ENCODE peak calls at places on chromosomes 12 and 14, in six cellular contexts. O, V, Y, T, X and M are unnamed samples.

GRCh38 chr14:90996967-90997366 is 63.5 kb downstream of the RPS6KA5 start:
- DNase-seq in X (no peak), Y (no peak), V (no peak), O (no peak), T (no peak), M (no peak)

GRCh38 chr12:83179999-83180398 is 493.3 kb downstream of the TMTC2 start:
- DNase-seq in V (no peak), Y (no peak), O (no peak), X (no peak), T (no peak), M (no peak)

GRCh38 chr12:48815281-48816110 is 2.8 kb upstream of the CACNB3 start:
- DNase-seq in V (peak), Y (peak), O (peak), T (peak), X (peak), M (peak)

GRCh38 chr12:64864319-64864718 is 39.9 kb downstream of the TBC1D30 start:
- DNase-seq in T (no peak), V (no peak), O (no peak), Y (no peak), X (no peak), M (no peak)

GRCh38 chr12:51626115-51626514 is 35.1 kb downstream of the SCN8A start:
- DNase-seq in T (no peak), X (no peak), V (no peak), Y (no peak), O (no peak), M (no peak)

GRCh38 chr12:75850751-75851462 is 180.7 kb downstream of the PHLDA1 start:
- DNase-seq in V (no peak), X (no peak), O (no peak), Y (no peak), T (no peak), M (no peak)

GRCh38 chr14:30988509-30988908 is 36.9 kb upstream of the AP4S1 start:
- DNase-seq in X (no peak), V (no peak), Y (no peak), O (no peak), T (no peak), M (no peak)

GRCh38 chr12:67649165-67650126 is 901 bp downstream of the DYRK2 start:
- DNase-seq in Y (peak), O (no peak), V (peak), X (peak), T (peak), M (peak)

GRCh38 chr14:103239751-103240150 is 94.3 kb upstream of the EIF5 start:
- DNase-seq in T (no peak), O (no peak), Y (no peak), V (no peak), X (no peak), M (no peak)

GRCh38 chr12:20259786-20260185 is 108.6 kb upstream of the PDE3A start:
- DNase-seq in Y (no peak), T (no peak), X (no peak), O (no peak), V (no peak), M (no peak)

GRCh38 chr12:68229956-68230355 is 4.3 kb upstream of the IL26 start:
- DNase-seq in V (no peak), Y (no peak), X (no peak), O (no peak), T (no peak), M (no peak)

GRCh38 chr12:468671-469389 is 9.1 kb downstream of the B4GALNT3 start:
- DNase-seq in X (no peak), T (no peak), V (no peak), O (no peak), Y (no peak), M (no peak)

GRCh38 chr14:98244162-98244948 is 1027.6 kb downstream of the BCL11B start:
- DNase-seq in O (no peak), T (no peak), V (no peak), X (no peak), Y (no peak), M (no peak)

DNA sequence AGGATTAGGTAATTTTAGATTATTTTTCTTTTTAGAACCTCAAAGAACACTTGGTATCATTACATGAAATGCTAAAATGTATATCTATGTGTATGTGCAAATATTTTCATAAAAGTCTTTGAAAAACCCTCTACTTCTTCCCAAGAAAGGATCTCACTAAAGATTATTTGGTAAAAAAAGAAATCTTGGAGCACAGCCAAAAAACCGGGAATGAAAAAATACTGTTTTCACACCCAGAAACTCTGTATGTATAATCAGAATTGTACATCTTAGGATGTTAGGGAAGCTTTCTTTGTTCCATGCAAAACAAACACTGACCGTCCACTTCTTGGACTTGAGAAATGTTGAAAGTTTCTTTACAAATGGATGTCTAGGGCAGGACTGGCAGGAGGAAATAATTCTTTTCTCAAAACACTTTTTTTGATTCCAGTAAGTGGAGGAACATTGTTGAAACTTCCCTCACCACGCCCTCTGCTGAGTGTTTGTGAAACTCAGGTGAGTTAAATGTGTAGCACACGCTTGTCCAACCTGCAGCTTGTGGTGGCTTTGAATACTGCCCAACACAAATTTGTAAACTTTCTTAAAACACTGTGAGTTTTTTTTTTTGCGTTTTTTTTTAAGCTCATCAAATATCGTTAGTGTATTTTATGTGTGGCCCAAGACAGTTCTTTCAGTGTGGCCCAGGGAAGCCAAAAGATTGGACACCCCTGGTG is 26.5 kb downstream of the FBXO34 start:
- DNase-seq in X (no peak), Y (no peak), V (no peak), O (no peak), T (no peak), M (no peak)
- TF ChIP-seq CTCF in X (no peak), Y (no peak), V (peak), O (no peak), T (no peak), M (no peak)

GRCh38 chr14:92670967-92671366 is 77.5 kb downstream of the LGMN start:
- DNase-seq in O (no peak), T (no peak), X (no peak), V (no peak), Y (no peak), M (no peak)
- TF ChIP-seq CTCF in O (no peak), T (no peak), X (no peak), V (no peak), Y (no peak), M (no peak)

GRCh38 chr12:62794218-62794583 is 140.7 kb downstream of the PPM1H start:
- DNase-seq in Y (no peak), T (no peak), X (no peak), O (no peak), V (no peak), M (no peak)
- TF ChIP-seq CTCF in Y (peak), T (no peak), X (no peak), O (no peak), V (no peak), M (peak)

GRCh38 chr14:105334383-105335230 is 20.1 kb downstream of the PACS2 start:
- DNase-seq in Y (no peak), O (no peak), X (no peak), V (no peak), T (peak), M (no peak)
- TF ChIP-seq CTCF in Y (no peak), O (no peak), X (no peak), V (no peak), T (no peak), M (no peak)